ENCODE peak calls at places on chromosome 18, in four cellular contexts. N is SK-MEL-5; G is ELR; A is activated T-cell treated with anti-CD3 and anti-CD28 coated beads, Interleukin-2, amount 50 U/mL, for 1 hour. B is an unnamed sample.

GRCh38 chr18:37902344-37902743 is 336.7 kb upstream of the CELF4 start:
- DNase-seq in N (no peak), G (no peak), A (no peak), B (no peak)

GRCh38 chr18:76544511-76545350 is 49.7 kb upstream of the ZNF516 start:
- DNase-seq in G (no peak), N (no peak), A (no peak), B (no peak)

GRCh38 chr18:46324556-46324955 is 220.4 kb downstream of the HAUS1 start:
- DNase-seq in N (peak), G (peak), A (no peak), B (peak)

GRCh38 chr18:78069784-78070664 is 820.4 kb downstream of the GALR1 start:
- DNase-seq in G (no peak), N (no peak), A (no peak), B (no peak)

GRCh38 chr18:12911025-12911927 is 27.2 kb upstream of the PTPN2 start:
- DNase-seq in G (no peak), A (peak), N (no peak), B (no peak)

GRCh38 chr18:48975817-48976649 is 25.3 kb upstream of the SMAD7 start:
- DNase-seq in G (peak), N (peak), A (peak), B (peak)

GRCh38 chr18:2173464-2173863 is 397.8 kb downstream of the METTL4 start:
- DNase-seq in N (no peak), G (peak), A (no peak), B (peak)

GRCh38 chr18:64165906-64166305 is 17.0 kb upstream of the LINC00305 start:
- DNase-seq in G (peak), N (no peak), A (no peak), B (no peak)

GRCh38 chr18:55588876-55589595 is 1.0 kb upstream of the TCF4 start:
- DNase-seq in G (peak), N (no peak), A (no peak), B (no peak)

GRCh38 chr18:11665146-11665545 is 23.9 kb upstream of the GNAL start:
- DNase-seq in A (no peak), N (no peak), G (no peak), B (no peak)

GRCh38 chr18:48705043-48705442 is 166.2 kb downstream of the CTIF start:
- DNase-seq in G (no peak), A (no peak), N (no peak), B (no peak)

GRCh38 chr18:75247041-75247551 is 36.5 kb downstream of the TSHZ1 start:
- DNase-seq in N (peak), G (no peak), A (peak), B (peak)

GRCh38 chr18:47530695-47531094 is 279.2 kb upstream of the SKOR2 start:
- DNase-seq in N (no peak), G (no peak), A (no peak), B (no peak)

GRCh38 chr18:56574827-56575226 is 63.6 kb downstream of the TXNL1 start:
- DNase-seq in A (no peak), G (no peak), N (no peak), B (peak)

GRCh38 chr18:61998335-61998734 is 105.5 kb upstream of the RNF152 start:
- DNase-seq in A (no peak), G (peak), N (no peak), B (no peak)

GRCh38 chr18:13562494-13563029 is 163.8 kb downstream of the FAM210A start:
- DNase-seq in N (peak), G (no peak), A (peak), B (no peak)

GRCh38 chr18:30057398-30057797 is 985.1 kb downstream of the DSC3 start:
- DNase-seq in G (no peak), N (no peak), A (no peak), B (no peak)

GRCh38 chr18:6732952-6733351 is 3.4 kb downstream of the ARHGAP28 start:
- DNase-seq in N (no peak), A (no peak), G (no peak), B (no peak)